ENCODE peak calls at places on chromosomes 7 and 10, in five cellular contexts. A, B, O, W and Q are unnamed samples.
A peak's percentile ranks its signal among the peaks of the same experiment; 100 is the strongest.

GRCh38 chr7:122535086-122535485 is 163.8 kb downstream of the RNF133 start:
- DNase-seq in O (no peak), B (no peak), A (no peak), W (no peak), Q (no peak)

GRCh38 chr7:84484502-84485079 is 290.0 kb upstream of the SEMA3A start:
- DNase-seq in O (no peak), A (no peak), W (no peak), B (no peak), Q (no peak)

GRCh38 chr10:96648297-96648696 is 61.5 kb upstream of the TM9SF3 start:
- DNase-seq in B (no peak), A (no peak), W (no peak), O (no peak), Q (no peak)

GRCh38 chr7:33805630-33806233 is 99.6 kb upstream of the BMPER start:
- DNase-seq in A (no peak), O (no peak), W (no peak), B (no peak), Q (no peak)

GRCh38 chr7:70595741-70596574 is 536.0 kb upstream of the GALNT17 start:
- DNase-seq in W (no peak), B (no peak), A (no peak), O (no peak), Q (peak; percentile 86)

GRCh38 chr10:86958109-86958830 is at the start of gene SNCG:
- DNase-seq in B (no peak), O (no peak), W (peak; percentile 76), A (peak; percentile 65), Q (peak; percentile 84)

GRCh38 chr10:3780056-3780765 is 4.8 kb downstream of the KLF6 start:
- DNase-seq in B (no peak), O (no peak), W (no peak), A (no peak), Q (no peak)

GRCh38 chr7:112510032-112510742 is 29.4 kb downstream of the LSMEM1 start:
- DNase-seq in W (no peak), A (no peak), B (no peak), O (no peak), Q (no peak)

GRCh38 chr7:1403844-1404404 is 55.3 kb downstream of the MICALL2 start:
- DNase-seq in B (no peak), W (no peak), O (no peak), A (no peak), Q (peak; percentile 78)

GRCh38 chr10:101071266-101071884 is 9.6 kb downstream of the KAZALD1 start:
- DNase-seq in W (no peak), A (peak; percentile 75), O (no peak), B (no peak), Q (no peak)

GRCh38 chr10:49300140-49300974 is 1.4 kb downstream of the C10orf71 start:
- DNase-seq in O (no peak), B (no peak), W (no peak), A (peak; percentile 20), Q (no peak)
- TF ChIP-seq POLR2A in O (no peak), B (no peak), W (no peak), A (no peak), Q (no peak)

DNA sequence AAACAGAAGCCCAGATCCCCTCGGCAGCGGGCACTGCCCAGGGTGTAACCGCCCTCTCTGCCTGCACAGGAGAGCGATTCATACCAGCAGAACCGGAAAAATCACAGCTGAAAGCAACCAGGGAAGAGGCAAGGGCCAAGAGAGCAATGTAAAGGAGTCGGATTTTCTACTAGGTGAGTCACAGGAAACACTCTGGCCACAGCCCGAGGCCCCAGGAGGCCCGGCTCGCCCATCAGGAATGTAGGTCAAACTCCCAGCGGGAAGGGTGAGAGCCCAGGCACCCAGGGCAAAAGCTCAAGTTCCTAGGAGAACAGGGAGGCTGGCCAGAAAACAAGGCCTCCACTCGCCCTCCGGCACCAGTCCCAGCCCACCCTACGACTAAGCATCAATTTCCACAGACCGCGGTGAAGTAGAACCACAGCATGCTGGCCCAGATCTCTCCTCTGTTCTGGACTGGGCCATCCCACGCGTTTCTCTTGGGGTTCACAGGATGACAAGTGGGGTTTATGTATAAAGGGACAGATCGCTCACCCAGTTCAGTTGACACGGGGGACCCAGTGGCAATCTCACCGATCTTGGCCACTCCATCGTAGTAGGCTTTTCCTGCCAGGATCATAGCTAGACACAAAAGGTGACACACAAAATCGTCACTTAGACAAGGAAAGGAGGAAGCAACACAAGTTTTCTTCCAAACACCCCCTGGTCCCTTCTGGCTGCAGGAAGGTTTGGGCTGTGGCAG is 46.2 kb downstream of the BAIAP2L1 start:
- DNase-seq in O (peak; percentile 77), B (peak; percentile 69), W (no peak), A (no peak), Q (peak; percentile 86)
- TF ChIP-seq EP300 in O (no peak), B (peak; percentile 67), W (no peak), A (no peak), Q (no peak)

DNA sequence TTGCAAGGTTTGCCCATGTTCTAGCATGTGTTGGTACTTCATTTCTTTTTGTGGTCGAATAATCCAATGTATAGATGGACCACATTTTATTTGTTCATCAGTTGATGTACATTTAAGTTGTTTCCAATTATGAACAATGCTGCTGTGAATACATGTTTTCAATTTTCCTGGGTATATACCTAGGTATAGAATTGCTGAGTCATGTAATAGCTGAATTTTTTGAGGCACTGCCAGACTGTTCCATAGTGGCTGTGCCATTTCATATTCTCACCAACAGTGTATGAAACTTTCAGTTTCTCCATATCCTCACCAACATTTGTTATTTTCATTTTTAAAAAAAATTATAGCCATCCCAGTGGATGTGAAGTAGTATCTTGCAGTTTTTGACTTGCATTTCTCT is 90.5 kb downstream of the EZH2 start:
- DNase-seq in A (no peak), W (no peak), B (no peak), O (no peak), Q (no peak)
- H3K4me1 ChIP-seq in A (no peaks in the 10 kb centered on the region), W (no peaks in the 10 kb centered on the region), B (no peaks in the 10 kb centered on the region), O (no peaks in the 10 kb centered on the region), Q (no peaks in the 10 kb centered on the region)

DNA sequence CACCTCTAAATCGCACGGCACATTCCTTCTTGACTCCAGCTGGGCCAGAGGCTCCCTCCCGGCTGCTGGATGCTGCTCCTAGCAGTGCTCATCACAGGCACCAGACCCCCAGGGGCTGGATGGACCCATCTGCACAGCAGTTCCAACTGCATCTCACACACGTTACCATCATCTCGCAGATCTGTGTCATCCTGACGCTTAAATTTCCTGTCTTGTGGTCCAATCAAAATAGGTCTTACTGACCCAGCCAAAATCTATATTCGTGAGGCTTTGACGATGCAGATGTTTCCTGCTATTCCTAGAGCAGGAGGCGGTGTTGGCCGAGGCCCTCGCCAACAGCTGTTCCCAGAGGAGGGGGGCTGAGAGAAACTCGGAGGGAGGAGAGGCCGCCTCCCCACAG is 108.0 kb downstream of the MKI67 start:
- DNase-seq in B (no peak), W (no peak), O (no peak), A (peak; percentile 68), Q (peak; percentile 30)
- TF ChIP-seq POLR2A in B (no peak), W (no peak), O (no peak), A (no peak), Q (no peak)

DNA sequence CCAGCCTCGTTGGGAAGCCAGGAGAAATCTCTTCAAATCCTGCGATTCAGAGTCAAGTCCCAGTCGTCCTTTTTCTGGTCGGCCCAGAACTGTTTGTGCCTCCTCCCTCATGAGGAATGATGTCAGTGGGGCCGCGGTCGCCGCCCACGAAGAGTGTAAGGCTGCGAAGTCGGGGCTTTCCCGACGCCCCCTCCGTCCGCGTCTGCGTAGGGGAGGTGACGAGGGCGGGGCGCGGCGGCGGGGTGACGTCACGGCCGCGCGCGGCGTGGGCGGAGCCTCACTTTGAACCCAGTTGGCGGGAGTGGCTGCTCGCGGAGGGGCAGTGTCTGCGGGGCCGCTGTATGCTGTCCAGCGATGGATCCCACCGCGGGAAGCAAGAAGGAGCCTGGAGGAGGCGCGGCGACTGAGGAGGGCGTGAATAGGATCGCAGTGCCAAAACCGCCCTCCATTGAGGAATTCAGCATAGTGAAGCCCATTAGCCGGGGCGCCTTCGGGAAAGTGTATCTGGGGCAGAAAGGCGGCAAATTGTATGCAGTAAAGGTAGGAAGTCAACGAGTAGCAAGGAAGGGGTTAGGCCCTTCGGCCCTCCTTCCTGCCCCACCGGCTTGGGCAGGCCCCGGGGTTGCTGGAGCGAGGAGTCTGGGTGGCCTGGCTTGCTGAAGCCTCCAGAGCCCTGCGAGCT is at the start of gene MASTL:
- DNase-seq in O (peak; percentile 96), W (peak; percentile 93), B (peak; percentile 81), A (peak; percentile 97), Q (peak; percentile 93)
- TF ChIP-seq EP300 in O (no peak), W (peak; percentile 70), B (no peak), A (no peak), Q (no peak)